ENCODE peak calls at places on chromosomes 1 and 21, in six cellular contexts. K is breast epithelium, H is spleen, I is HepG2, J is HCT116, C is sigmoid colon. R is an unnamed sample.

GRCh38 chr1:214853340-214853739 is 229.2 kb upstream of the KCNK2 start:
- DNase-seq in K (no peak), H (no peak), I (no peak), J (no peak), C (no peak), R (no peak)

GRCh38 chr21:25501996-25502665 is 105.2 kb downstream of the MRPL39 start:
- DNase-seq in K (no peak), H (no peak), I (no peak), J (no peak), C (no peak), R (peak; percentile 62)

GRCh38 chr1:68051475-68051874 is 1.0 kb upstream of the DIRAS3 start:
- DNase-seq in K (peak; percentile 22), H (peak; percentile 71), I (no peak), J (no peak), C (no peak), R (no peak)

GRCh38 chr1:156643266-156644092 is 1.6 kb downstream of the BCAN start:
- DNase-seq in K (no peak), H (no peak), I (no peak), J (no peak), C (no peak), R (no peak)

GRCh38 chr1:22889213-22889827 is 83.3 kb downstream of the LACTBL1 start:
- DNase-seq in K (no peak), H (no peak), I (peak; percentile 34), J (peak; percentile 28), C (no peak), R (no peak)

GRCh38 chr1:116377564-116378529 is 4.8 kb downstream of the ATP1A1 start:
- DNase-seq in K (peak; percentile 60), H (no peak), I (peak; percentile 79), J (no peak), C (peak; percentile 90), R (peak; percentile 62)

GRCh38 chr1:248858096-248858890 is 592 bp downstream of the ZNF692 start:
- DNase-seq in K (peak; percentile 77), H (peak; percentile 92), I (peak; percentile 63), J (peak; percentile 47), C (peak; percentile 87), R (no peak)

GRCh38 chr1:183103577-183103976 is 80.4 kb downstream of the LAMC1 start:
- DNase-seq in K (no peak), H (no peak), I (no peak), J (no peak), C (no peak), R (no peak)

GRCh38 chr21:29540289-29540688 is 241.6 kb downstream of the BACH1 start:
- DNase-seq in K (no peak), H (no peak), I (no peak), J (no peak), C (no peak), R (no peak)

GRCh38 chr1:88302843-88303486 is 381.1 kb upstream of the PKN2 start:
- DNase-seq in K (no peak), H (no peak), I (peak; percentile 8), J (no peak), C (no peak), R (no peak)

GRCh38 chr1:176789571-176790090 is 326.7 kb downstream of the PAPPA2 start:
- DNase-seq in K (no peak), H (no peak), I (no peak), J (no peak), C (no peak), R (no peak)

GRCh38 chr1:43868741-43869067 is 64.9 kb upstream of the ARTN start:
- DNase-seq in K (no peak), H (no peak), I (no peak), J (no peak), C (no peak), R (no peak)

GRCh38 chr1:156012051-156012817 is 8.5 kb downstream of the SSR2 start:
- DNase-seq in K (no peak), H (no peak), I (no peak), J (no peak), C (no peak), R (no peak)

GRCh38 chr1:214362188-214362882 is 81.4 kb downstream of the SMYD2 start:
- DNase-seq in K (no peak), H (no peak), I (no peak), J (no peak), C (no peak), R (peak; percentile 67)

GRCh38 chr1:205680073-205680851 is at the start of gene SLC45A3:
- DNase-seq in K (no peak), H (peak; percentile 85), I (no peak), J (no peak), C (no peak), R (no peak)

GRCh38 chr1:247096112-247096511 is 8.0 kb downstream of the ZNF669 start:
- DNase-seq in K (no peak), H (no peak), I (no peak), J (no peak), C (no peak), R (no peak)

GRCh38 chr21:17610862-17611261 is 1.8 kb downstream of the BTG3 start:
- DNase-seq in K (no peak), H (no peak), I (peak; percentile 13), J (no peak), C (peak; percentile 65), R (no peak)
- H3K27ac ChIP-seq in K (peak overlapping the region; percentile 96), H (peak overlapping the region; percentile 85), I (peak overlapping the region; percentile 73), J (peak overlapping the region; percentile 80), C (peak overlapping the region; percentile 94), R (no peak overlapping the region)

GRCh38 chr1:20357796-20358195 is 67.1 kb downstream of the VWA5B1 start:
- DNase-seq in K (no peak), H (peak; percentile 56), I (no peak), J (no peak), C (no peak), R (no peak)
- H3K27me3 ChIP-seq in K (no peaks in the 10 kb centered on the region), H (peaks cover 6% of the 10 kb centered on the region), I (no peaks in the 10 kb centered on the region), J (no peaks in the 10 kb centered on the region), C (no peaks in the 10 kb centered on the region), R (peaks cover 9% of the 10 kb centered on the region)

GRCh38 chr1:111351700-111352099 is 61.0 kb downstream of the CHIA start:
- DNase-seq in K (no peak), H (no peak), I (no peak), J (no peak), C (no peak), R (no peak)

GRCh38 chr1:111346089-111346885 is 55.6 kb downstream of the CHIA start:
- DNase-seq in K (peak; percentile 87), H (peak; percentile 96), I (peak; percentile 84), J (peak; percentile 58), C (peak; percentile 93), R (peak; percentile 88)
- TF ChIP-seq POLR2AphosphoS5 in K (peak; percentile 78), H (peak; percentile 92), I (peak; percentile 41), J (peak; percentile 40), C (peak; percentile 20), R (no peak)

DNA sequence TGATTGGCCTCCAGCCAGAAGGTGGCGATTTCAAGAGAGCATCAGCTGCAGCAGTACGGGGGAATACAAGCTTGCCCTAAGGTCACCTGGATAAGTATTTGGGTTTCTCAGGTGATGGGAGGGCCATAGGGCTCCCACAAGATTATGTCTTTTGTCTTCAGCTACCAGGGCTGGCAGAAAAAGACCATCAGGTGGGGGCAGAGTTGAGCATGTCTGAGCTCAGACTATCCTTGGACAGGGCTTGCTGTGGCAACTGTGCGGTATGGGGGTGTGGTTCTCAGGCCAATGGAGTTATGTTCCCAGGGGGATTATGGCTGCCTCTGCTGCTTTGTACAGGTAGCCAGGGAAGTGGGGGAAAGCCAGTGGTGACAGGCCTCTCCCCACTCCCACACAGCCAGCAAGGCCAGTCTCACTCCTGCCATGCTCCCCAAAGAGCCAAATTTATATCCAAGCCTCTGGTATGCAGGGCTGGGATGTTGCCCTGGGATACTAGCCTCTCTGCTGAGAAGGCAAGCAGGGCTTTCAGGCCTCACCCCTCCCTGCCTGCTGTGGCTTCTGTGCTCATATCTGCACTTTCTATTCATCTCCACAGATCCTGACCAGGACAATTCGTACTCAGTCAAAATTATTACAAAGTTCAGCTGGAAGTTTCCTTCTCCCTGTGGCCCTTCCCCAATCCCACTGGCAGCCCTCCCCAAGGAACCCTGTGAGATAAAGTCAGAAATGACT is 26.7 kb upstream of the CD84 start:
- DNase-seq in K (no peak), H (no peak), I (no peak), J (no peak), C (no peak), R (no peak)
- H3K27ac ChIP-seq in K (no peak overlapping the region), H (peak overlapping the region; percentile 50), I (no peak overlapping the region), J (no peak overlapping the region), C (no peak overlapping the region), R (no peak overlapping the region)

GRCh38 chr1:202656951-202657646 is 53.2 kb downstream of the SYT2 start:
- DNase-seq in K (no peak), H (no peak), I (peak; percentile 19), J (no peak), C (no peak), R (no peak)

GRCh38 chr1:202649553-202650392 is 60.5 kb downstream of the SYT2 start:
- DNase-seq in K (no peak), H (peak; percentile 24), I (no peak), J (no peak), C (no peak), R (no peak)

GRCh38 chr1:202658251-202658650 is 52.0 kb downstream of the SYT2 start:
- DNase-seq in K (no peak), H (no peak), I (no peak), J (no peak), C (no peak), R (no peak)

GRCh38 chr1:202656057-202656456 is 54.2 kb downstream of the SYT2 start:
- DNase-seq in K (no peak), H (no peak), I (peak; percentile 22), J (no peak), C (no peak), R (no peak)

DNA sequence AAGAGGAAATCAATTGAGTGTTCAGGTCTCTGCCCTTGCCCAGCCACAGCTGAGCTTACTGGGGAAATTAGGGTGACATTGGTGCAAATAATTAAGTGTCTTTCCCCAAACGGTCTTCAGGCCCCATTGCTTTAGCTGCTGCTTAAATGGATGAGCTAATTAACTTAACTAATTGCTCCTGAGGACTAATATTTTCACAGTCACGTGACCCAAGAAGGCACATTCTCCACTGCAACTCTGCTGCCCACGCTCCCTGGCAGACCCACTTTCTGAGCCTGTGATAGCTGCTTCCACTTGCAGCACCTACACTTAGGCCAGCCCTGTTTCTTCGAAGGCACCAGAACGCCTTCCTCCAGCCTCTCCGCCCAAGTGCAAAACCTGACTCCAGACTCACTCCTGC is 56.2 kb downstream of the SYT2 start:
- DNase-seq in K (no peak), H (no peak), I (no peak), J (no peak), C (no peak), R (no peak)
- H3K27me3 ChIP-seq in K (no peaks in the 10 kb centered on the region), H (peaks cover 2% of the 10 kb centered on the region), I (peaks cover 5% of the 10 kb centered on the region), J (peaks cover 58% of the 10 kb centered on the region), C (no peaks in the 10 kb centered on the region), R (peaks cover 13% of the 10 kb centered on the region)

R was measured in HL-60.